ENCODE peak calls at places on chromosome 1, in five cellular contexts. S, Y, R, X and O are unnamed samples.

GRCh38 chr1:163174524-163175437 is 27.9 kb downstream of the RGS5 start:
- DNase-seq in S (peak), Y (peak), R (peak), X (peak), O (no peak)

GRCh38 chr1:65456481-65456880 is 36.0 kb downstream of the LEPR start:
- DNase-seq in S (no peak), Y (no peak), R (no peak), X (no peak), O (no peak)

GRCh38 chr1:46413596-46413985 is 19.5 kb downstream of the FAAH start:
- DNase-seq in S (no peak), Y (no peak), R (no peak), X (peak), O (no peak)

GRCh38 chr1:240310226-240310925 is 218.7 kb downstream of the FMN2 start:
- DNase-seq in S (no peak), Y (no peak), R (peak), X (no peak), O (no peak)

GRCh38 chr1:70234733-70235132 is 13.6 kb downstream of the SRSF11 start:
- DNase-seq in S (no peak), Y (no peak), R (no peak), X (no peak), O (no peak)

GRCh38 chr1:188822248-188822647 is 1655.4 kb downstream of the BRINP3 start:
- DNase-seq in S (no peak), Y (no peak), R (no peak), X (peak), O (no peak)

GRCh38 chr1:193060938-193061337 is 1.5 kb downstream of the RO60 start:
- DNase-seq in S (no peak), Y (no peak), R (peak), X (no peak), O (no peak)

GRCh38 chr1:86515597-86515996 is 31.3 kb upstream of the CLCA4 start:
- DNase-seq in S (no peak), Y (no peak), R (peak), X (peak), O (no peak)

GRCh38 chr1:19074902-19075721 is 118.6 kb upstream of the IFFO2 start:
- DNase-seq in S (peak), Y (no peak), R (no peak), X (no peak), O (no peak)

GRCh38 chr1:6205849-6206845 is at the start of gene RNF207:
- DNase-seq in S (peak), Y (peak), R (peak), X (peak), O (peak)

GRCh38 chr1:28890836-28891235 is 23.5 kb upstream of the EPB41 start:
- DNase-seq in S (no peak), Y (no peak), R (no peak), X (no peak), O (no peak)

GRCh38 chr1:93878501-93878888 is 511 bp downstream of the DNTTIP2 start:
- DNase-seq in S (peak), Y (peak), R (peak), X (peak), O (peak)

GRCh38 chr1:55816456-55816794 is 601.3 kb upstream of the USP24 start:
- DNase-seq in S (no peak), Y (no peak), R (peak), X (no peak), O (no peak)

GRCh38 chr1:2416403-2416802 is 4.0 kb upstream of the PEX10 start:
- DNase-seq in S (no peak), Y (no peak), R (no peak), X (no peak), O (peak)

GRCh38 chr1:213014642-213015041 is 1.0 kb downstream of the ANGEL2 start:
- DNase-seq in S (no peak), Y (no peak), R (peak), X (peak), O (no peak)

GRCh38 chr1:95994643-95995042 is 726.9 kb upstream of the PTBP2 start:
- DNase-seq in S (no peak), Y (no peak), R (no peak), X (no peak), O (no peak)

GRCh38 chr1:180923024-180923841 is 10.5 kb downstream of the KIAA1614 start:
- DNase-seq in S (no peak), Y (no peak), R (peak), X (peak), O (no peak)

GRCh38 chr1:67019600-67020136 is 34.3 kb downstream of the SLC35D1 start:
- DNase-seq in S (no peak), Y (peak), R (peak), X (peak), O (no peak)

GRCh38 chr1:201891451-201892045 is 2.9 kb downstream of the SHISA4 start:
- DNase-seq in S (no peak), Y (no peak), R (no peak), X (no peak), O (no peak)
- TF ChIP-seq CTCF in S (no peak), Y (no peak), R (no peak), X (no peak), O (no peak)

GRCh38 chr1:27572679-27573426 is 31.1 kb downstream of the AHDC1 start:
- DNase-seq in S (no peak), Y (peak), R (peak), X (no peak), O (no peak)

GRCh38 chr1:27574001-27574781 is 29.8 kb downstream of the AHDC1 start:
- DNase-seq in S (no peak), Y (peak), R (no peak), X (no peak), O (no peak)

GRCh38 chr1:27576846-27577245 is 27.1 kb downstream of the AHDC1 start:
- DNase-seq in S (no peak), Y (no peak), R (no peak), X (no peak), O (no peak)

GRCh38 chr1:27575861-27576331 is 28.0 kb downstream of the AHDC1 start:
- DNase-seq in S (peak), Y (peak), R (no peak), X (peak), O (no peak)

GRCh38 chr1:27574871-27575831 is 28.8 kb downstream of the AHDC1 start:
- DNase-seq in S (peak), Y (peak), R (peak), X (peak), O (no peak)
- TF ChIP-seq CTCF in S (no peak), Y (peak), R (no peak), X (peak), O (no peak)

GRCh38 chr1:220454155-220454777 is 73.7 kb upstream of the MARK1 start:
- DNase-seq in S (no peak), Y (no peak), R (no peak), X (peak), O (no peak)
- TF ChIP-seq CTCF in S (no peak), Y (no peak), R (peak), X (peak), O (peak)

GRCh38 chr1:145845514-145846161 is at the start of gene NUDT17:
- DNase-seq in S (peak), Y (peak), R (peak), X (peak), O (peak)
- TF ChIP-seq CTCF in S (peak), Y (peak), R (peak), X (peak), O (peak)

DNA sequence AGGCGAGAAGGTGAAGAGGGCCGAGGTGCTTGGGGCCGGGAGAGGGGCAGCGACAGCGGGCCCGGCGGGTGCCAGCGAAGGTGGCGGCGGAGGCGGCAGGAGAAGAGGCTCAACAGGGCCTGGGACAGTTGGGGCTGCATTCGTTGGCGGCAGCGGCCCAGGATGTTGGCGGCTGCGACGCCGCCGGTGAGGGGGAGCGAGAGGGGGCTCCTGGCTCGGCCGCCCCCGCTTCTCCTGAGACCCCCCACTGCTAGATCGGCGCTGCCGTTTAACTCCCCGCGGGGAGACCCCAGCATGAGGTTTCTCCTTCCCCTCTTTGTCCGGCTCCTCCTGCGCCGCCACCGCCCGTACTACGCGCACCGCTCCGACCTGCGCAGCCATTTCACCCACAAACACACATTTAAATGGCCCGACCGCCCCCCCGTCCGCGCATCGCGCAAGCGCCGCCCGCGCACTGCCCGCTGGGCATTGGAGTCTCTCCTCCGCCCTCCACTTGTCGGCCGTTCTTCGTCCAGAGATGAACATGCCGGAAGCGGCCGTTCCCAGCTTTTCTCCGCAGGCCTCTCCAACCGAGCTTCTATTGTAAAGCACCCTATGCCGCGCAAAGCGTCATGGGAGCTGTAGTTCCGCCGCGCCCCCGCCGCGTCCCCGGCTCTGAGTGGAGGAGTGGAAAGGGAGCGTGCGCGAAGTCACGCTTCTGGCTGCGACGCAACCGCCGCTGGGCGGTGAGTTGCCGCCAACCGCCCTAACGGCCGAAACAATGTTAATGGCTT is at the start of gene RSBN1:
- DNase-seq in S (peak), Y (peak), R (peak), X (peak), O (peak)
- TF ChIP-seq CTCF in S (peak), Y (no peak), R (no peak), X (no peak), O (no peak)

DNA sequence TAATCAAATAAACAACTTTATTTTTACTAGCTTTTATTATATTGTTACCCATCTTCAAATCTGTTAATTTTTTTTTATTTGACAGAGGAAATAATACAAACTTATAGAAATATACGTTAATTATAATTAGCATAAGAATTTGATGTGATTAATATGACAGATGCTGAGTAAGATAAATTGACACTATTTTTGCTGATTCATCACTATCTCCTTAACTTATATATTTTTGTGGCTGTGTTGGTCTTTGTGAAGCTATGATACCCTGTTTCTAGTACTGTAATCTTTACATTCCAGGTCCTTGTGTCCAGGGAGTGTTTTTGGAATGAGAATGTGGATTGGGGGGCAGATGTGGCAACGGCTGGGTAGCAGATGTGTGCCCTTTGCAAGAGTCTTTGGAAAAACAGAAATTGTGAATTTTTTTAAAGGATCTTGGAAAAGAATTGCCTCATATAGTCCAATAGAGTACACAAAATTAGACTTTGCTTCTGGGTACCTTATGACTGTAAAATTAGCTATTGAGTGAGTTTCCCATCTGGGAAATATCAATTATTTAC is 102.6 kb downstream of the KCNK2 start:
- DNase-seq in S (no peak), Y (no peak), R (no peak), X (no peak), O (no peak)
- TF ChIP-seq CTCF in S (no peak), Y (no peak), R (no peak), X (no peak), O (no peak)